ENCODE peak calls at places on chromosomes 16 and 17, in six cellular contexts. N is T follicular helper cell; O is NCI-H1048; E is stimulated activated CD4-positive, alpha-beta T cell treated with anti-CD3 and anti-CD28 coated beads, Interleukin-1b, Interleukin-23, amount 100 ng/mL, for 1 hour; F is NCI-H1092 treated with DMSO at 0.1 percent for 48 hours; V is iPS-NIHi11. H is an unnamed sample.

GRCh38 chr17:4706121-4706520 is 2.2 kb upstream of the PELP1 start:
- DNase-seq in N (no peak), F (no peak), E (no peak), O (no peak), V (no peak), H (peak)

GRCh38 chr17:64020068-64020766 is at the start of gene ICAM2:
- DNase-seq in O (no peak), N (peak), F (peak), E (peak), V (no peak), H (no peak)

GRCh38 chr16:85554791-85555548 is 58.2 kb upstream of the GSE1 start:
- DNase-seq in O (no peak), N (peak), F (peak), V (no peak), E (no peak), H (peak)

GRCh38 chr17:67974598-67975066 is 21.6 kb downstream of the C17orf58 start:
- DNase-seq in E (no peak), F (no peak), V (peak), O (no peak), N (no peak), H (peak)

GRCh38 chr17:76593338-76593737 is 7.7 kb upstream of the ST6GALNAC2 start:
- DNase-seq in V (no peak), E (no peak), N (no peak), O (no peak), F (no peak), H (peak)

GRCh38 chr16:89096768-89097527 is 3.3 kb downstream of the ACSF3 start:
- DNase-seq in N (peak), O (no peak), V (no peak), F (no peak), E (no peak), H (no peak)

GRCh38 chr16:55471448-55472097 is 7.4 kb upstream of the MMP2 start:
- DNase-seq in N (no peak), O (no peak), V (no peak), F (no peak), E (no peak), H (peak)

GRCh38 chr16:86952769-86953168 is 364.4 kb downstream of the C16orf95 start:
- DNase-seq in E (no peak), N (no peak), V (no peak), F (no peak), O (no peak), H (peak)

GRCh38 chr16:79970091-79970490 is 369.6 kb upstream of the MAF start:
- DNase-seq in V (no peak), N (no peak), O (no peak), E (no peak), F (no peak), H (no peak)

GRCh38 chr17:56305017-56305416 is 151.7 kb downstream of the ANKFN1 start:
- DNase-seq in V (no peak), N (no peak), E (no peak), F (no peak), O (no peak), H (no peak)

GRCh38 chr17:53499277-53499676 is 323.4 kb upstream of the KIF2B start:
- DNase-seq in N (no peak), E (no peak), O (no peak), F (no peak), V (no peak), H (no peak)

GRCh38 chr16:87725596-87726235 is 40.1 kb downstream of the KLHDC4 start:
- DNase-seq in N (no peak), V (no peak), F (no peak), O (no peak), E (no peak), H (peak)